ENCODE peak calls at places on chromosomes 6 and 20, in ten cellular contexts. Q is right lobe of liver, V is stomach, W is IMR-90, P is uterus, R is tibial nerve, K is A549, O is prostate gland, G is GM12892, J is thyroid gland. N is an unnamed sample.

GRCh38 chr6:154705471-154706113 is 27.6 kb upstream of the SCAF8 start:
- DNase-seq in Q (no peak), V (no peak), W (no peak), P (no peak), R (no peak), K (no peak), O (no peak), G (no peak), J (no peak), N (peak; percentile 30)

GRCh38 chr6:150684715-150685459 is 85.2 kb downstream of the PLEKHG1 start:
- DNase-seq in Q (no peak), V (no peak), W (no peak), P (peak; percentile 59), R (no peak), K (no peak), O (no peak), G (no peak), J (peak; percentile 59), N (no peak)

GRCh38 chr6:20542927-20543602 is 8.8 kb downstream of the CDKAL1 start:
- DNase-seq in Q (no peak), V (no peak), W (peak; percentile 84), P (no peak), R (no peak), K (peak; percentile 35), O (no peak), G (no peak), J (no peak), N (no peak)

GRCh38 chr6:106143582-106144139 is 57.5 kb downstream of the PRDM1 start:
- DNase-seq in Q (no peak), V (no peak), W (no peak), P (no peak), R (no peak), K (no peak), O (no peak), G (no peak), J (no peak), N (no peak)

GRCh38 chr6:41159415-41160082 is 3.4 kb downstream of the TREM2 start:
- DNase-seq in Q (no peak), V (no peak), W (peak; percentile 23), P (no peak), R (no peak), K (no peak), O (no peak), G (no peak), J (no peak), N (no peak)

GRCh38 chr6:51495016-51495805 is 592.2 kb downstream of the PKHD1 start:
- DNase-seq in Q (no peak), V (peak; percentile 27), W (no peak), P (no peak), R (no peak), K (no peak), O (no peak), G (no peak), J (no peak), N (peak; percentile 84)

GRCh38 chr6:141258516-141258915 is 874.2 kb upstream of the GJE1 start:
- DNase-seq in Q (no peak), V (no peak), W (no peak), P (no peak), R (no peak), K (no peak), O (no peak), G (no peak), J (no peak), N (no peak)

GRCh38 chr6:144912474-144912873 is 627.3 kb downstream of the UTRN start:
- DNase-seq in Q (no peak), V (no peak), W (peak; percentile 90), P (no peak), R (no peak), K (no peak), O (no peak), G (no peak), J (no peak), N (no peak)

DNA sequence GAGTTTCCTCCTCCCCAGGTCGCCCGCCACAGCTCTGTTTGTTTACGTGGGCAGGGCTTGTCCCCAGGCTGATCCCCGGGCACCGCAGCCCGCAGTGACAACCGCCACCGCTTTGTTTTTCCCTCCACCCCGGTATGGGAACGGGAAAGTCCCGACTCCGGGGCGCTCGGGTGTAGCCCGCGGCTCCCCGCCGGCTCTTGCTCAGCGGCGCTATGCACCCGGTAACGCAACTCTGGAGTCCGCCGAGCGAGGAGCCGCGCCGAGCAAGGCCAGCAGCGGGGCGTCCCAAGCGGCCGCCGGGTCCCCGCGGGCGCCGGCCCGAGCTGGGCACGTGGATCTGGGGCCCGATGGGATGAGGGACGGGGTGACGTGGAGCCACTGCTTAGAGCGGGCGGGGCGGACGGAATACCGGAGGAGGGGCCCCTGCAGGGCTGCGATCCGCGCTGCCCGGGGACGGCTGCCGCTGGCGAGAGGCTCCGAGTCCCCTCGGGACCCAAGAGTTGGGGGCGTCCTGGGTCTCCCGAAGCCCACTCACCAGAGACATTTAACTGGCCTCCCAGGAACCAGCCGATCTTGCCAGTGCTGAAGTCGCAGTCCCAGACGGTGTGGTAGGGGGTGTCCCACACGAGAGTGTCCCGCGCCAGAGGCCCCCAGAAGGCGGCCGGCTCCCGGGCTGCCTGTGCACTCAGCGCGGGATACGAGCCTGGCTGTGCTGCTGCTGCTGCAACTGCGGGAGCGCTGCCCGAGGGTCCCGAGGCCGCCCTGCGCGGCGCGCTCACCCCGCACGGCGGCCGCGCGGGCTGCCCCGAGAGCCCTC is 497 bp downstream of the ACSS1 start:
- DNase-seq in Q (peak; percentile 85), V (peak; percentile 86), W (peak; percentile 19), P (peak; percentile 65), R (peak; percentile 52), K (peak; percentile 64), O (peak; percentile 69), G (peak; percentile 63), J (peak; percentile 79), N (peak; percentile 74)
- TF ChIP-seq POLR2A in Q (peak; percentile 39), V (no peak), W (no peak), P (peak; percentile 22), R (peak; percentile 39), K (no peak), O (peak; percentile 35), G (no peak), J (peak; percentile 73), N (no peak)

GRCh38 chr20:3409417-3409816 is 1.9 kb upstream of the DNAAF9 start:
- DNase-seq in Q (no peak), V (no peak), W (no peak), P (no peak), R (no peak), K (no peak), O (no peak), G (no peak), J (peak; percentile 5), N (no peak)

GRCh38 chr20:3406481-3407425 is 716 bp downstream of the DNAAF9 start:
- DNase-seq in Q (no peak), V (peak; percentile 34), W (peak; percentile 40), P (peak; percentile 46), R (no peak), K (no peak), O (peak; percentile 37), G (no peak), J (peak; percentile 19), N (peak; percentile 54)

GRCh38 chr20:3405696-3406358 is 1.6 kb downstream of the DNAAF9 start:
- DNase-seq in Q (no peak), V (no peak), W (no peak), P (no peak), R (no peak), K (no peak), O (no peak), G (no peak), J (no peak), N (no peak)

GRCh38 chr20:3408251-3408637 is 775 bp upstream of the DNAAF9 start:
- DNase-seq in Q (no peak), V (no peak), W (no peak), P (no peak), R (no peak), K (no peak), O (no peak), G (no peak), J (no peak), N (no peak)

GRCh38 chr20:3407426-3408250 is at the start of gene DNAAF9:
- DNase-seq in Q (peak; percentile 86), V (peak; percentile 81), W (peak; percentile 59), P (peak; percentile 72), R (peak; percentile 57), K (peak; percentile 88), O (peak; percentile 76), G (peak; percentile 72), J (peak; percentile 75), N (peak; percentile 82)
- TF ChIP-seq POLR2A in Q (peak; percentile 65), V (no peak), W (peak; percentile 73), P (no peak), R (no peak), K (peak; percentile 63), O (peak; percentile 52), G (no peak), J (peak; percentile 74), N (no peak)

GRCh38 chr6:136792066-136792944 is at the start of gene MAP3K5:
- DNase-seq in Q (peak; percentile 93), V (peak; percentile 94), W (peak; percentile 72), P (peak; percentile 83), R (peak; percentile 59), K (peak; percentile 84), O (peak; percentile 88), G (peak; percentile 40), J (peak; percentile 88), N (peak; percentile 87)
- TF ChIP-seq POLR2A in Q (peak; percentile 60), V (no peak), W (no peak), P (peak; percentile 59), R (no peak), K (peak; percentile 30), O (peak; percentile 46), G (peak; percentile 58), J (peak; percentile 88), N (no peak)

GRCh38 chr20:34516874-34517542 is 786 bp downstream of the DYNLRB1 start:
- DNase-seq in Q (no peak), V (no peak), W (no peak), P (no peak), R (no peak), K (no peak), O (no peak), G (no peak), J (peak; percentile 20), N (peak; percentile 45)

GRCh38 chr20:34515484-34516037 is 661 bp upstream of the DYNLRB1 start:
- DNase-seq in Q (peak; percentile 69), V (peak; percentile 73), W (peak; percentile 47), P (peak; percentile 51), R (no peak), K (peak; percentile 48), O (peak; percentile 73), G (peak; percentile 49), J (peak; percentile 85), N (peak; percentile 82)

GRCh38 chr20:34512955-34513419 is 3.2 kb upstream of the DYNLRB1 start:
- DNase-seq in Q (no peak), V (no peak), W (no peak), P (no peak), R (no peak), K (peak; percentile 54), O (no peak), G (no peak), J (no peak), N (no peak)

GRCh38 chr20:34514897-34515483 is 1.2 kb upstream of the DYNLRB1 start:
- DNase-seq in Q (no peak), V (no peak), W (peak; percentile 44), P (no peak), R (no peak), K (no peak), O (no peak), G (no peak), J (no peak), N (no peak)

DNA sequence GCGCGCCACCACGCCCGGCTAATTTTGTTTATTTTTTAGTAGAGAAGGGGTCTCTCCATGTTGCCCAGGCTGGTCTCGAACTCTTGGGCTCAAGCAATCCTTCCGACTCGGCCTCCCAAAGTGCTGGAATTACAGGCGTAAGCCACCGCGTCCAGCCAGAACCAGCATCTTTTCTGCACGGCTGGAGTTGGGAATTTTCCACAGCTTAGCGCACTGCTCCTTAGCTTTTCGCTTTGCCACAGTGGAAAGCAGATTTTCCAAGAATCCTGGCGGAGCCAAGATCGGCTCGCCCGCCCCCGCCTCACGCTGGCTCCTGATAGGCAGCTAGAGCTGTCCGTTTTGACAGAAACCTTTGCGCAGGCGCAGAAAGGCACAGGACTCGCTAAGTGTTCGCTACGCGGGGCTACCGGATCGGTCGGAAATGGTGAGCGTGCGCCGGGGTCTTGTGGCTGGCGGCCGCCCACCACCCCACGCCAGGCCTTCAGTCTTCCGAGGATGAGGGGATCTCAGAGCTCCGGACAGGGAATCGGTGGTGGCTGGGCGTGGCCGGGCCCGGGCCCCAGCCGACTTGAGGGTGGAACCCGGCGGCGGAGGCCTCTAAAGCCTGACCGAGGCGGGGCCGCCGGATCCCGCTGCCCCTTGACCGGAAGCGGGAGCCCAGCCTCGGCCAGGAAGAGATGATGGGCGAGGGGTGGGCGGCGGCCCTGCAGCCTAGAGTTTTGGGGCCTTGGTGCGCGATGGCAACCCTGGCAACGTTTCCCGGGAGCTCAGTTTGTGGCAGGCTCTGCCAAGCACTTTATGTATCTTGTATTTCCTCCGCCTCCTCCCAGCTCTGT is at the start of gene DYNLRB1:
- DNase-seq in Q (peak; percentile 97), V (peak; percentile 98), W (peak; percentile 96), P (peak; percentile 97), R (peak; percentile 93), K (peak; percentile 96), O (peak; percentile 97), G (peak; percentile 72), J (peak; percentile 98), N (peak; percentile 97)
- TF ChIP-seq POLR2A in Q (peak; percentile 84), V (no peak), W (peak; percentile 90), P (peak; percentile 94), R (peak; percentile 84), K (peak; percentile 74), O (peak; percentile 89), G (peak; percentile 74), J (peak; percentile 90), N (peak; percentile 74)

N was measured in testis.